ENCODE peak calls at places on chromosomes 2 and 18, in six cellular contexts. One of them, this sample, is unnamed.

GRCh38 chr2:38115216-38116012 is 39.5 kb upstream of the CYP1B1 start:
- DNase-seq in T-helper 9 cell: peak; percentile 40
- DNase-seq in hippocampal formation: peak; percentile 24
- DNase-seq in NCI-H748 treated with DMSO at 0.1 percent for 48 hours: peak; percentile 8
- DNase-seq in fibroblast of pulmonary artery: peak; percentile 78
- DNase-seq in T-helper 2 cell: no peak
- DNase-seq in this sample: peak; percentile 18

GRCh38 chr18:8991131-8991530 is 111.4 kb upstream of the NDUFV2 start:
- DNase-seq in T-helper 9 cell: no peak
- DNase-seq in hippocampal formation: no peak
- DNase-seq in NCI-H748 treated with DMSO at 0.1 percent for 48 hours: no peak
- DNase-seq in fibroblast of pulmonary artery: no peak
- DNase-seq in T-helper 2 cell: no peak
- DNase-seq in this sample: no peak

GRCh38 chr2:82508702-82509101 is 1950.4 kb downstream of the SUCLG1 start:
- DNase-seq in T-helper 9 cell: no peak
- DNase-seq in hippocampal formation: no peak
- DNase-seq in NCI-H748 treated with DMSO at 0.1 percent for 48 hours: no peak
- DNase-seq in fibroblast of pulmonary artery: no peak
- DNase-seq in T-helper 2 cell: no peak
- DNase-seq in this sample: no peak

GRCh38 chr2:232927041-232927792 is 57.2 kb downstream of the SNORC start:
- DNase-seq in T-helper 9 cell: no peak
- DNase-seq in hippocampal formation: no peak
- DNase-seq in NCI-H748 treated with DMSO at 0.1 percent for 48 hours: peak; percentile 6
- DNase-seq in fibroblast of pulmonary artery: no peak
- DNase-seq in T-helper 2 cell: no peak
- DNase-seq in this sample: no peak

GRCh38 chr18:3305933-3306332 is 44.0 kb downstream of the MYL12B start:
- DNase-seq in T-helper 9 cell: peak; percentile 3
- DNase-seq in hippocampal formation: no peak
- DNase-seq in NCI-H748 treated with DMSO at 0.1 percent for 48 hours: no peak
- DNase-seq in fibroblast of pulmonary artery: peak; percentile 87
- DNase-seq in T-helper 2 cell: no peak
- DNase-seq in this sample: no peak

GRCh38 chr2:197926673-197927072 is 122.3 kb downstream of the PLCL1 start:
- DNase-seq in T-helper 9 cell: no peak
- DNase-seq in hippocampal formation: no peak
- DNase-seq in NCI-H748 treated with DMSO at 0.1 percent for 48 hours: no peak
- DNase-seq in fibroblast of pulmonary artery: no peak
- DNase-seq in T-helper 2 cell: no peak
- DNase-seq in this sample: no peak

GRCh38 chr2:204665244-204665643 is 120.0 kb downstream of the PARD3B start:
- DNase-seq in T-helper 9 cell: no peak
- DNase-seq in hippocampal formation: no peak
- DNase-seq in NCI-H748 treated with DMSO at 0.1 percent for 48 hours: no peak
- DNase-seq in fibroblast of pulmonary artery: peak; percentile 74
- DNase-seq in T-helper 2 cell: no peak
- DNase-seq in this sample: no peak

GRCh38 chr2:37982147-37982582 is 57.1 kb downstream of the RMDN2 start:
- DNase-seq in T-helper 9 cell: peak; percentile 53
- DNase-seq in hippocampal formation: peak; percentile 38
- DNase-seq in NCI-H748 treated with DMSO at 0.1 percent for 48 hours: peak; percentile 37
- DNase-seq in fibroblast of pulmonary artery: peak; percentile 81
- DNase-seq in T-helper 2 cell: no peak
- DNase-seq in this sample: peak; percentile 33

GRCh38 chr2:235672720-235673119 is 178.9 kb downstream of the AGAP1 start:
- DNase-seq in T-helper 9 cell: no peak
- DNase-seq in hippocampal formation: no peak
- DNase-seq in NCI-H748 treated with DMSO at 0.1 percent for 48 hours: no peak
- DNase-seq in fibroblast of pulmonary artery: no peak
- DNase-seq in T-helper 2 cell: no peak
- DNase-seq in this sample: no peak

GRCh38 chr2:9430316-9431293 is 7.2 kb downstream of the CPSF3 start:
- DNase-seq in T-helper 9 cell: no peak
- DNase-seq in hippocampal formation: no peak
- DNase-seq in NCI-H748 treated with DMSO at 0.1 percent for 48 hours: no peak
- DNase-seq in fibroblast of pulmonary artery: peak; percentile 27
- DNase-seq in T-helper 2 cell: no peak
- DNase-seq in this sample: no peak

GRCh38 chr2:71948781-71949536 is 198.7 kb downstream of the CYP26B1 start:
- DNase-seq in T-helper 9 cell: no peak
- DNase-seq in hippocampal formation: no peak
- DNase-seq in NCI-H748 treated with DMSO at 0.1 percent for 48 hours: no peak
- DNase-seq in fibroblast of pulmonary artery: no peak
- DNase-seq in T-helper 2 cell: no peak
- DNase-seq in this sample: no peak

GRCh38 chr2:205998601-205999000 is 87.4 kb downstream of the INO80D start:
- DNase-seq in T-helper 9 cell: no peak
- DNase-seq in hippocampal formation: no peak
- DNase-seq in NCI-H748 treated with DMSO at 0.1 percent for 48 hours: no peak
- DNase-seq in fibroblast of pulmonary artery: no peak
- DNase-seq in T-helper 2 cell: no peak
- DNase-seq in this sample: no peak